ENCODE peak calls at places on chromosomes 4 and X, in nine cellular contexts. One of them, this sample, is unnamed.

GRCh38 chr4:122921300-122921699 is 1.1 kb downstream of the NUDT6 start:
- DNase-seq in upper lobe of right lung: no peak
- DNase-seq in lung: no peak
- DNase-seq in GM23338: no peak
- DNase-seq in cardiac muscle cell: no peak
- DNase-seq in CD4-positive, CD25-positive, alpha-beta regulatory T cell: no peak
- DNase-seq in BE2C: no peak
- DNase-seq in OCI-LY7: no peak
- DNase-seq in ovary: no peak
- DNase-seq in this sample: no peak

GRCh38 chr4:127622923-127623754 is 9.6 kb upstream of the INTU start:
- DNase-seq in BE2C: peak; percentile 73
- DNase-seq in OCI-LY7: no peak
- DNase-seq in CD4-positive, CD25-positive, alpha-beta regulatory T cell: no peak
- DNase-seq in upper lobe of right lung: peak; percentile 76
- DNase-seq in lung: no peak
- DNase-seq in cardiac muscle cell: peak; percentile 54
- DNase-seq in GM23338: peak; percentile 92
- DNase-seq in ovary: peak; percentile 16
- DNase-seq in this sample: peak; percentile 38

GRCh38 chrX:151737494-151737893 is 2.9 kb downstream of the CNGA2 start:
- DNase-seq in lung: no peak
- DNase-seq in BE2C: no peak
- DNase-seq in GM23338: no peak
- DNase-seq in CD4-positive, CD25-positive, alpha-beta regulatory T cell: no peak
- DNase-seq in cardiac muscle cell: no peak
- DNase-seq in OCI-LY7: no peak
- DNase-seq in upper lobe of right lung: no peak
- DNase-seq in ovary: no peak
- DNase-seq in this sample: no peak

GRCh38 chr4:3868146-3868840 is 102.1 kb downstream of the ADRA2C start:
- DNase-seq in cardiac muscle cell: peak; percentile 58
- DNase-seq in lung: no peak
- DNase-seq in OCI-LY7: no peak
- DNase-seq in BE2C: no peak
- DNase-seq in CD4-positive, CD25-positive, alpha-beta regulatory T cell: no peak
- DNase-seq in upper lobe of right lung: peak; percentile 43
- DNase-seq in ovary: no peak
- DNase-seq in GM23338: peak; percentile 81
- DNase-seq in this sample: peak; percentile 17

GRCh38 chr4:117847849-117848248 is 186.4 kb upstream of the NDST3 start:
- DNase-seq in BE2C: no peak
- DNase-seq in GM23338: no peak
- DNase-seq in lung: no peak
- DNase-seq in ovary: no peak
- DNase-seq in CD4-positive, CD25-positive, alpha-beta regulatory T cell: no peak
- DNase-seq in upper lobe of right lung: no peak
- DNase-seq in OCI-LY7: no peak
- DNase-seq in cardiac muscle cell: no peak
- DNase-seq in this sample: no peak

GRCh38 chr4:53551963-53552362 is 39.3 kb downstream of the LNX1 start:
- DNase-seq in upper lobe of right lung: no peak
- DNase-seq in GM23338: no peak
- DNase-seq in CD4-positive, CD25-positive, alpha-beta regulatory T cell: no peak
- DNase-seq in ovary: no peak
- DNase-seq in OCI-LY7: no peak
- DNase-seq in cardiac muscle cell: no peak
- DNase-seq in lung: no peak
- DNase-seq in BE2C: no peak
- DNase-seq in this sample: no peak

GRCh38 chr4:138567696-138568095 is 325.5 kb upstream of the SLC7A11 start:
- DNase-seq in OCI-LY7: no peak
- DNase-seq in upper lobe of right lung: no peak
- DNase-seq in CD4-positive, CD25-positive, alpha-beta regulatory T cell: no peak
- DNase-seq in BE2C: no peak
- DNase-seq in cardiac muscle cell: peak; percentile 18
- DNase-seq in lung: no peak
- DNase-seq in ovary: no peak
- DNase-seq in GM23338: no peak
- DNase-seq in this sample: no peak

GRCh38 chr4:18025263-18025662 is 3.7 kb upstream of the LCORL start:
- DNase-seq in GM23338: no peak
- DNase-seq in CD4-positive, CD25-positive, alpha-beta regulatory T cell: no peak
- DNase-seq in cardiac muscle cell: no peak
- DNase-seq in BE2C: no peak
- DNase-seq in OCI-LY7: no peak
- DNase-seq in upper lobe of right lung: no peak
- DNase-seq in lung: no peak
- DNase-seq in ovary: no peak
- DNase-seq in this sample: no peak

GRCh38 chr4:78645853-78646757 is 94.5 kb downstream of the ANXA3 start:
- DNase-seq in CD4-positive, CD25-positive, alpha-beta regulatory T cell: no peak
- DNase-seq in OCI-LY7: no peak
- DNase-seq in upper lobe of right lung: no peak
- DNase-seq in ovary: peak; percentile 66
- DNase-seq in lung: peak; percentile 75
- DNase-seq in GM23338: no peak
- DNase-seq in cardiac muscle cell: no peak
- DNase-seq in BE2C: no peak
- DNase-seq in this sample: no peak

GRCh38 chrX:136879001-136879667 is 1.4 kb downstream of the RBMX start:
- DNase-seq in cardiac muscle cell: no peak
- DNase-seq in GM23338: no peak
- DNase-seq in upper lobe of right lung: no peak
- DNase-seq in OCI-LY7: peak; percentile 24
- DNase-seq in BE2C: no peak
- DNase-seq in lung: no peak
- DNase-seq in CD4-positive, CD25-positive, alpha-beta regulatory T cell: peak; percentile 36
- DNase-seq in ovary: no peak
- DNase-seq in this sample: no peak

GRCh38 chr4:60617731-60618130 is 582.4 kb upstream of the ADGRL3 start:
- DNase-seq in CD4-positive, CD25-positive, alpha-beta regulatory T cell: no peak
- DNase-seq in BE2C: no peak
- DNase-seq in GM23338: no peak
- DNase-seq in lung: no peak
- DNase-seq in upper lobe of right lung: no peak
- DNase-seq in OCI-LY7: no peak
- DNase-seq in cardiac muscle cell: no peak
- DNase-seq in ovary: no peak
- DNase-seq in this sample: no peak

DNA sequence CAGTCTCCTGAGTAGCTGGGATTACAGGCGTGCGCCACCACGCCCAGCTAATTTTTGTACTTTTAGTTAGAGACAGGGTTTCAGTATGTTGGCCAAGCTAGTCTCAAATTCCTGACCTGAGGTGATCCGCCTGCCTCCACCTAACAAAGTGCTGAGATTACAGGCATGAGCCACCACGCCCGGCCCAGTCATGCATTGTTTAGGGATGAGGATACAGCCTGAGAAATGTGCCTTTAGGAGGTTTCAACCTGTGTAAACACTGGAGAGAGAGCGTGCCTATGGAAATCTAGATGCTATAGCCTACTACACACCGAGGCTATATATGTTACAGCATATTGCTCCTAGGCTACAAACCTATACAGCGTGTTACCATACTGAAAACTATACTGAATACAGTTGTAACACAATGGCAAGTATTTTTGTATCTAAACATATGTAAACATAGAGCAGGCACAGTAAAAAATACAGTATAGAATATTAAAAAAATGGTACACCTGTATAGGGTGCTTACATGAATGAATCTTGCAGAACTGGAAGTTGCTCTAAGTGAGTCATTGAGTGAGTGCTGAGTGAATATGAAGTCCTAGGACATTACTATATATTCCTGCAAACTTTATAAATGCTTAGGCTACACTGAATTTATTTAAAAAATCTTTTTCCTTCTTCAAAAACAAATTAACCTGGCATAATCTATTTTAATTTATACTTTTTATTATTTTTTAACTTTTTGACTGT is 588.2 kb upstream of the ADGRL3 start:
- DNase-seq in lung: no peak
- DNase-seq in OCI-LY7: no peak
- DNase-seq in CD4-positive, CD25-positive, alpha-beta regulatory T cell: no peak
- DNase-seq in upper lobe of right lung: no peak
- DNase-seq in cardiac muscle cell: no peak
- DNase-seq in BE2C: no peak
- DNase-seq in ovary: no peak
- DNase-seq in GM23338: peak; percentile 24
- DNase-seq in this sample: no peak
- H3K4me3 ChIP-seq in lung: no peak overlapping the region
- H3K4me3 ChIP-seq in OCI-LY7: no peak overlapping the region
- H3K4me3 ChIP-seq in CD4-positive, CD25-positive, alpha-beta regulatory T cell: no peak overlapping the region
- H3K4me3 ChIP-seq in upper lobe of right lung: no peak overlapping the region
- H3K4me3 ChIP-seq in cardiac muscle cell: no peak overlapping the region
- H3K4me3 ChIP-seq in BE2C: no peak overlapping the region
- H3K4me3 ChIP-seq in ovary: no peak overlapping the region
- H3K4me3 ChIP-seq in GM23338: no peak overlapping the region
- H3K4me3 ChIP-seq in this sample: no peak overlapping the region

DNA sequence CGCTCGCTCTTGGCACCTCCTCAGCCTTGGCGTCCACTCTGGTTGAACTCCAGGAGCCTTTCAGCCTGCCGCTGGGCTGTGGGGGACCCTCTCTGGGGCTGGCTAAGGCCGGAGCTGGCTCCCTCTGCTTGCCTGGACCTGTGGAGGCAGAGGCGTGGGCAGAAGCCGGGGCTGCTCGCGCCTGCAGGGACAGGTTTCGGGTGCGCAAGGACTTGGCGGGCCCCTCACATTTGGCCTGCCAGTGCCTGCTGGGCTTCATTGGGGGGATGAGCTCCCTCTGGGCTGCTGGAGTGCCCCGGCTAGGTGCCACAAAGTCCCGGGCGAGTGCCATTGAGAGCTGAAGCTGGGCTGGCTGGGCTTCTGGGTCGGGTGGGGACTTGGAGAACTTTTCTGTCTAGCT is 371.7 kb downstream of the FAM133A start:
- DNase-seq in GM23338: no peak
- DNase-seq in ovary: no peak
- DNase-seq in cardiac muscle cell: no peak
- DNase-seq in BE2C: no peak
- DNase-seq in OCI-LY7: no peak
- DNase-seq in CD4-positive, CD25-positive, alpha-beta regulatory T cell: no peak
- DNase-seq in upper lobe of right lung: no peak
- DNase-seq in lung: no peak
- DNase-seq in this sample: no peak
- H3K4me3 ChIP-seq in GM23338: no peak overlapping the region
- H3K4me3 ChIP-seq in ovary: no peak overlapping the region
- H3K4me3 ChIP-seq in cardiac muscle cell: no peak overlapping the region
- H3K4me3 ChIP-seq in BE2C: no peak overlapping the region
- H3K4me3 ChIP-seq in OCI-LY7: no peak overlapping the region
- H3K4me3 ChIP-seq in CD4-positive, CD25-positive, alpha-beta regulatory T cell: no peak overlapping the region
- H3K4me3 ChIP-seq in upper lobe of right lung: no peak overlapping the region
- H3K4me3 ChIP-seq in lung: no peak overlapping the region
- H3K4me3 ChIP-seq in this sample: no peak overlapping the region

DNA sequence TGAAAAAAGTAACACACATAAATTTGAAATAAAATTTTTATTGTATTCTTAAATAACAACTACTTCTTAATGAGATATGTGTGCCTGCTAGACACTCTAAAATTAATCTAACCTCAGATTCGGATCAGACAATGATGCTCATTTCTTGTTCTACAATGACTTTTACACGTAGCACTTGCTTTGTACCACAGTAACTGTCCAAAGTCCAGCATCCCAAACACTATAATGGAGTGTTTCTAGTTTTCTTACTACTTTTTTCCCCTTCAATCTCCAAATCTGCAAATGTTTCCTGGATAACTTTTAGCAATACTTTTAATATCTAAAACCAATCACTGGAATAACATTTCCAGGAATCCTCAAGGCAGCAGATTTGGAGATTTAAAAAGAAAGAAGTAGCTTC is 75.9 kb downstream of the ADGRA3 start:
- DNase-seq in upper lobe of right lung: no peak
- DNase-seq in CD4-positive, CD25-positive, alpha-beta regulatory T cell: no peak
- DNase-seq in lung: no peak
- DNase-seq in BE2C: no peak
- DNase-seq in OCI-LY7: no peak
- DNase-seq in cardiac muscle cell: no peak
- DNase-seq in GM23338: no peak
- DNase-seq in ovary: no peak
- DNase-seq in this sample: no peak
- H3K4me3 ChIP-seq in upper lobe of right lung: no peak overlapping the region
- H3K4me3 ChIP-seq in CD4-positive, CD25-positive, alpha-beta regulatory T cell: no peak overlapping the region
- H3K4me3 ChIP-seq in lung: no peak overlapping the region
- H3K4me3 ChIP-seq in BE2C: no peak overlapping the region
- H3K4me3 ChIP-seq in OCI-LY7: no peak overlapping the region
- H3K4me3 ChIP-seq in cardiac muscle cell: no peak overlapping the region
- H3K4me3 ChIP-seq in GM23338: no peak overlapping the region
- H3K4me3 ChIP-seq in ovary: no peak overlapping the region
- H3K4me3 ChIP-seq in this sample: no peak overlapping the region

GRCh38 chr4:6177587-6178197 is 22.7 kb downstream of the JAKMIP1 start:
- DNase-seq in OCI-LY7: peak; percentile 78
- DNase-seq in cardiac muscle cell: no peak
- DNase-seq in upper lobe of right lung: no peak
- DNase-seq in ovary: no peak
- DNase-seq in lung: no peak
- DNase-seq in CD4-positive, CD25-positive, alpha-beta regulatory T cell: peak; percentile 87
- DNase-seq in BE2C: peak; percentile 66
- DNase-seq in GM23338: peak; percentile 66
- DNase-seq in this sample: no peak
- H3K4me3 ChIP-seq in OCI-LY7: peak overlapping the region; percentile 31
- H3K4me3 ChIP-seq in cardiac muscle cell: no peak overlapping the region
- H3K4me3 ChIP-seq in upper lobe of right lung: no peak overlapping the region
- H3K4me3 ChIP-seq in ovary: no peak overlapping the region
- H3K4me3 ChIP-seq in lung: no peak overlapping the region
- H3K4me3 ChIP-seq in CD4-positive, CD25-positive, alpha-beta regulatory T cell: peak overlapping the region; percentile 26
- H3K4me3 ChIP-seq in BE2C: no peak overlapping the region
- H3K4me3 ChIP-seq in GM23338: no peak overlapping the region
- H3K4me3 ChIP-seq in this sample: no peak overlapping the region

GRCh38 chrX:123728001-123728400 is 4.9 kb downstream of the THOC2 start:
- DNase-seq in lung: no peak
- DNase-seq in CD4-positive, CD25-positive, alpha-beta regulatory T cell: no peak
- DNase-seq in ovary: no peak
- DNase-seq in cardiac muscle cell: no peak
- DNase-seq in OCI-LY7: no peak
- DNase-seq in GM23338: no peak
- DNase-seq in BE2C: no peak
- DNase-seq in upper lobe of right lung: no peak
- DNase-seq in this sample: no peak

GRCh38 chrX:123728554-123728953 is 4.3 kb downstream of the THOC2 start:
- DNase-seq in ovary: no peak
- DNase-seq in GM23338: no peak
- DNase-seq in BE2C: no peak
- DNase-seq in CD4-positive, CD25-positive, alpha-beta regulatory T cell: no peak
- DNase-seq in upper lobe of right lung: no peak
- DNase-seq in cardiac muscle cell: no peak
- DNase-seq in OCI-LY7: no peak
- DNase-seq in lung: no peak
- DNase-seq in this sample: no peak

GRCh38 chrX:123731987-123732678 is 719 bp downstream of the THOC2 start:
- DNase-seq in GM23338: peak; percentile 5
- DNase-seq in upper lobe of right lung: peak; percentile 62
- DNase-seq in ovary: peak; percentile 17
- DNase-seq in BE2C: peak; percentile 13
- DNase-seq in cardiac muscle cell: peak; percentile 22
- DNase-seq in OCI-LY7: no peak
- DNase-seq in CD4-positive, CD25-positive, alpha-beta regulatory T cell: no peak
- DNase-seq in lung: peak; percentile 28
- DNase-seq in this sample: no peak

GRCh38 chrX:123732679-123733363 is at the start of gene THOC2:
- DNase-seq in OCI-LY7: peak; percentile 83
- DNase-seq in lung: peak; percentile 85
- DNase-seq in CD4-positive, CD25-positive, alpha-beta regulatory T cell: peak; percentile 82
- DNase-seq in upper lobe of right lung: peak; percentile 92
- DNase-seq in ovary: peak; percentile 83
- DNase-seq in cardiac muscle cell: peak; percentile 79
- DNase-seq in BE2C: peak; percentile 87
- DNase-seq in GM23338: peak; percentile 72
- DNase-seq in this sample: peak; percentile 63

GRCh38 chrX:123731258-123731986 is 1.4 kb downstream of the THOC2 start:
- DNase-seq in BE2C: peak; percentile 21
- DNase-seq in GM23338: peak; percentile 18
- DNase-seq in OCI-LY7: peak; percentile 20
- DNase-seq in lung: peak; percentile 37
- DNase-seq in cardiac muscle cell: peak; percentile 2
- DNase-seq in ovary: no peak
- DNase-seq in upper lobe of right lung: peak; percentile 66
- DNase-seq in CD4-positive, CD25-positive, alpha-beta regulatory T cell: peak; percentile 32
- DNase-seq in this sample: no peak
- H3K4me3 ChIP-seq in BE2C: peak overlapping the region; percentile 86
- H3K4me3 ChIP-seq in GM23338: peak overlapping the region; percentile 78
- H3K4me3 ChIP-seq in OCI-LY7: peak overlapping the region; percentile 100
- H3K4me3 ChIP-seq in lung: peak overlapping the region; percentile 82
- H3K4me3 ChIP-seq in cardiac muscle cell: peak overlapping the region; percentile 82
- H3K4me3 ChIP-seq in ovary: peak overlapping the region; percentile 58
- H3K4me3 ChIP-seq in upper lobe of right lung: peak overlapping the region; percentile 77
- H3K4me3 ChIP-seq in CD4-positive, CD25-positive, alpha-beta regulatory T cell: peak overlapping the region; percentile 86
- H3K4me3 ChIP-seq in this sample: peak overlapping the region; percentile 73

This sample was measured in HL-60.